ENCODE peak calls at places on chromosomes 7 and 10, in nine cellular contexts. M is brain pericyte; F is NCI-H510A treated with DMSO at 0.1 percent for 48 hours; Z is AG09319; U is Ammon's horn; X is CD14-positive monocyte; V is stimulated activated CD4-positive, alpha-beta T cell treated with anti-CD3 and anti-CD28 coated beads, Interleukin-4, amount 100 ng/mL, for 4 hours; H is NCI-H774; B is iris pigment epithelial cell. O is an unnamed sample.

GRCh38 chr10:103626178-103626577 is 132.7 kb downstream of the NEURL1 start:
- DNase-seq in U (peak), H (no peak), V (no peak), F (no peak), B (no peak), M (no peak), Z (no peak), X (no peak), O (no peak)

GRCh38 chr10:102656791-102657371 is 12.6 kb downstream of the TRIM8 start:
- DNase-seq in X (no peak), M (no peak), B (no peak), F (no peak), Z (no peak), U (no peak), H (no peak), V (no peak), O (no peak)

GRCh38 chr7:37031571-37032257 is 307.4 kb upstream of the AOAH start:
- DNase-seq in B (peak), Z (peak), V (peak), M (peak), F (peak), X (peak), U (peak), H (peak), O (peak)

GRCh38 chr7:43044521-43044920 is 67.9 kb upstream of the HECW1 start:
- DNase-seq in M (no peak), H (no peak), U (no peak), V (no peak), Z (no peak), X (no peak), F (no peak), B (peak), O (no peak)

GRCh38 chr7:18151419-18151818 is 123.8 kb upstream of the PRPS1L1 start:
- DNase-seq in F (no peak), M (no peak), Z (no peak), V (no peak), H (no peak), X (no peak), B (no peak), U (no peak), O (no peak)

GRCh38 chr7:32093415-32094408 is 23.5 kb upstream of the PDE1C start:
- DNase-seq in U (no peak), V (no peak), H (no peak), X (no peak), Z (peak), M (no peak), B (peak), F (no peak), O (peak)

GRCh38 chr10:127017406-127018297 is 112.4 kb downstream of the DOCK1 start:
- DNase-seq in U (no peak), X (no peak), F (no peak), Z (no peak), M (no peak), V (no peak), H (no peak), B (peak), O (no peak)

GRCh38 chr7:1923409-1924053 is 253.5 kb downstream of the ELFN1 start:
- DNase-seq in U (no peak), M (no peak), F (no peak), X (no peak), B (no peak), Z (no peak), H (no peak), V (no peak), O (peak)

GRCh38 chr7:155807013-155807804 is 5.1 kb downstream of the SHH start:
- DNase-seq in V (no peak), F (no peak), X (peak), B (no peak), M (no peak), U (no peak), H (no peak), Z (no peak), O (no peak)

GRCh38 chr7:102047167-102047566 is 229.7 kb downstream of the CUX1 start:
- DNase-seq in Z (no peak), U (no peak), X (no peak), M (no peak), B (no peak), F (no peak), H (no peak), V (no peak), O (no peak)

GRCh38 chr7:108497082-108497725 is 28.7 kb downstream of the PNPLA8 start:
- DNase-seq in H (peak), F (peak), X (no peak), M (no peak), U (peak), B (peak), V (peak), Z (peak), O (no peak)

GRCh38 chr10:132354356-132355094 is 22.5 kb downstream of the LRRC27 start:
- DNase-seq in F (no peak), X (peak), H (no peak), U (no peak), V (no peak), B (no peak), M (no peak), Z (no peak), O (no peak)

GRCh38 chr7:25720427-25720826 is 431.6 kb upstream of the NFE2L3 start:
- DNase-seq in U (no peak), V (no peak), Z (no peak), M (no peak), H (no peak), X (no peak), B (no peak), F (peak), O (no peak)

GRCh38 chr10:72832701-72833100 is 60.8 kb upstream of the OIT3 start:
- DNase-seq in U (no peak), X (no peak), M (peak), F (no peak), H (no peak), V (no peak), B (peak), Z (no peak), O (no peak)

GRCh38 chr7:122600630-122601029 is 98.3 kb downstream of the RNF133 start:
- DNase-seq in V (no peak), H (no peak), Z (no peak), M (no peak), F (no peak), X (no peak), U (no peak), B (no peak), O (no peak)

GRCh38 chr7:95476072-95476845 is 9.5 kb upstream of the ASB4 start:
- DNase-seq in H (no peak), U (no peak), F (peak), Z (no peak), B (no peak), X (no peak), V (no peak), M (no peak), O (no peak)

GRCh38 chr10:31959461-31960173 is 31.0 kb upstream of the ARHGAP12 start:
- DNase-seq in X (no peak), U (no peak), F (no peak), V (no peak), Z (no peak), M (no peak), H (no peak), B (no peak), O (no peak)

GRCh38 chr7:158495780-158496179 is 91.8 kb downstream of the PTPRN2 start:
- DNase-seq in H (no peak), X (no peak), M (no peak), F (peak), U (no peak), Z (no peak), B (no peak), V (no peak), O (no peak)

GRCh38 chr7:38102486-38102885 is 75.6 kb upstream of the STARD3NL start:
- DNase-seq in B (peak), Z (peak), X (no peak), M (no peak), H (no peak), F (no peak), V (no peak), U (no peak), O (no peak)

GRCh38 chr7:50339990-50340500 is 35.5 kb downstream of the IKZF1 start:
- DNase-seq in Z (no peak), U (no peak), F (no peak), M (no peak), V (peak), X (no peak), B (no peak), H (no peak), O (no peak)

GRCh38 chr10:59315465-59315864 is 46.9 kb downstream of the FAM13C start:
- DNase-seq in F (no peak), X (no peak), H (no peak), V (no peak), B (no peak), Z (no peak), M (no peak), U (no peak), O (no peak)

GRCh38 chr7:118580743-118581382 is 356.4 kb downstream of the ANKRD7 start:
- DNase-seq in B (no peak), H (no peak), M (no peak), X (no peak), Z (no peak), V (no peak), U (no peak), F (no peak), O (no peak)

GRCh38 chr10:124685251-124685650 is 58.9 kb downstream of the FAM53B start:
- DNase-seq in V (no peak), F (no peak), U (peak), M (no peak), X (peak), B (no peak), Z (no peak), H (no peak), O (peak)

GRCh38 chr10:69728335-69728861 is 73.3 kb upstream of the COL13A1 start:
- DNase-seq in V (no peak), M (no peak), X (no peak), F (peak), H (no peak), B (peak), Z (no peak), U (no peak), O (no peak)

GRCh38 chr7:44530990-44531389 is 10.1 kb downstream of the NPC1L1 start:
- DNase-seq in H (no peak), V (no peak), M (no peak), F (no peak), Z (no peak), B (no peak), U (no peak), X (no peak), O (no peak)

GRCh38 chr7:99674995-99675742 is 4.6 kb downstream of the CYP3A5 start:
- DNase-seq in B (no peak), Z (no peak), F (no peak), M (no peak), X (no peak), V (no peak), U (no peak), H (no peak), O (no peak)

GRCh38 chr10:126392068-126392467 is 3.8 kb upstream of the ADAM12 start:
- DNase-seq in M (no peak), F (no peak), Z (no peak), U (no peak), V (no peak), X (no peak), B (no peak), H (no peak), O (no peak)

GRCh38 chr10:93465806-93466675 is 16.1 kb downstream of the MYOF start:
- DNase-seq in U (peak), Z (peak), H (no peak), X (no peak), M (peak), V (no peak), B (peak), F (peak), O (peak)

GRCh38 chr7:28536259-28536658 is 123.9 kb downstream of the CREB5 start:
- DNase-seq in V (no peak), M (no peak), Z (no peak), B (peak), U (no peak), F (no peak), X (no peak), H (no peak), O (no peak)

GRCh38 chr7:34453150-34453549 is 204.9 kb upstream of the NPSR1 start:
- DNase-seq in M (no peak), Z (no peak), H (no peak), V (no peak), U (no peak), F (no peak), B (peak), X (no peak), O (no peak)

GRCh38 chr7:149607683-149608082 is 110.1 kb upstream of the ZNF746 start:
- DNase-seq in V (no peak), F (no peak), Z (no peak), H (no peak), U (no peak), M (no peak), B (no peak), X (no peak), O (no peak)

GRCh38 chr10:131158695-131159094 is 152.8 kb downstream of the TCERG1L start:
- DNase-seq in M (no peak), B (no peak), V (no peak), Z (no peak), H (no peak), F (no peak), U (no peak), X (peak), O (no peak)

GRCh38 chr10:129385600-129385999 is 81.4 kb upstream of the MGMT start:
- DNase-seq in H (no peak), B (no peak), F (no peak), M (no peak), X (no peak), V (no peak), Z (no peak), U (no peak), O (no peak)

GRCh38 chr10:119395287-119396007 is 147.1 kb downstream of the RGS10 start:
- DNase-seq in V (no peak), H (no peak), M (no peak), Z (no peak), F (no peak), X (peak), B (peak), U (peak), O (peak)

GRCh38 chr7:10076661-10077300 is 896.9 kb upstream of the PHF14 start:
- DNase-seq in X (no peak), F (peak), U (no peak), B (no peak), V (no peak), H (no peak), Z (no peak), M (no peak), O (peak)

GRCh38 chr10:48765039-48765438 is 80.4 kb downstream of the WDFY4 start:
- DNase-seq in F (no peak), H (no peak), U (no peak), V (no peak), X (no peak), Z (no peak), M (no peak), B (no peak), O (no peak)

GRCh38 chr7:41003031-41003925 is 699.6 kb downstream of the INHBA start:
- DNase-seq in U (peak), V (no peak), X (no peak), B (peak), H (no peak), M (no peak), F (no peak), Z (no peak), O (peak)

GRCh38 chr10:102796407-102797176 is 40.6 kb downstream of the CYP17A1 start:
- DNase-seq in M (no peak), F (peak), U (peak), H (no peak), Z (no peak), B (peak), X (peak), V (peak), O (peak)